ENCODE peak calls at places on chromosomes 4 and X, in six cellular contexts. L, N, Q, E, B and W are unnamed samples.

GRCh38 chrX:27236681-27237080 is 226.5 kb downstream of the PPP4R3C start:
- DNase-seq in L (no peak), B (no peak), E (no peak), Q (no peak), N (no peak), W (no peak)

GRCh38 chr4:48635310-48635709 is 144.8 kb downstream of the FRYL start:
- DNase-seq in Q (no peak), E (no peak), B (peak), L (no peak), N (no peak), W (no peak)

GRCh38 chr4:1207157-1207470 is 34.7 kb upstream of the SPON2 start:
- DNase-seq in B (no peak), E (no peak), Q (no peak), N (no peak), L (no peak), W (no peak)

GRCh38 chrX:153778151-153778551 is 2.7 kb upstream of the SRPK3 start:
- DNase-seq in E (no peak), L (no peak), Q (no peak), B (no peak), N (no peak), W (no peak)

GRCh38 chr4:1053080-1053661 is 41.7 kb downstream of the FGFRL1 start:
- DNase-seq in Q (no peak), E (peak), B (peak), L (peak), N (peak), W (no peak)

GRCh38 chrX:1911401-1912131 is 296.7 kb downstream of the ASMT start:
- DNase-seq in N (no peak), B (no peak), Q (no peak), E (no peak), L (no peak), W (no peak)

GRCh38 chrX:47366051-47366722 is 4.2 kb upstream of the ZNF157 start:
- DNase-seq in B (peak), E (peak), L (peak), N (peak), Q (peak), W (peak)

GRCh38 chrX:15404712-15405111 is 20.5 kb upstream of the VEGFD start:
- DNase-seq in B (peak), L (peak), N (peak), E (no peak), Q (no peak), W (no peak)

GRCh38 chrX:1591863-1592127 is 391 bp downstream of the AKAP17A start:
- DNase-seq in B (no peak), E (no peak), Q (no peak), N (no peak), L (no peak), W (no peak)

GRCh38 chr4:108398836-108399235 is 221.5 kb upstream of the RPL34 start:
- DNase-seq in E (no peak), L (no peak), Q (no peak), B (no peak), N (no peak), W (no peak)

GRCh38 chrX:67587946-67588624 is 44.3 kb downstream of the AR start:
- DNase-seq in Q (no peak), B (peak), L (peak), N (no peak), E (no peak), W (no peak)

GRCh38 chrX:17750436-17750835 is 13.1 kb downstream of the SCML1 start:
- DNase-seq in Q (no peak), N (no peak), B (no peak), E (no peak), L (no peak), W (no peak)

GRCh38 chr4:156523991-156524390 is 447.6 kb downstream of the PDGFC start:
- DNase-seq in Q (no peak), N (no peak), L (no peak), E (no peak), B (no peak), W (no peak)

GRCh38 chr4:10072420-10073017 is 44.1 kb downstream of the WDR1 start:
- DNase-seq in B (no peak), N (no peak), E (no peak), Q (no peak), L (no peak), W (no peak)

GRCh38 chr4:41734366-41734765 is 14.2 kb downstream of the PHOX2B start:
- DNase-seq in B (no peak), L (no peak), E (no peak), N (no peak), Q (no peak), W (no peak)

GRCh38 chr4:20760053-20760452 is 59.8 kb downstream of the PACRGL start:
- DNase-seq in N (no peak), B (no peak), E (no peak), L (peak), Q (no peak), W (no peak)

GRCh38 chr4:181952478-181952877 is 290.7 kb upstream of the TENM3 start:
- DNase-seq in E (no peak), L (peak), N (peak), Q (peak), B (peak), W (no peak)

GRCh38 chr4:61428950-61429349 is 228.8 kb downstream of the ADGRL3 start:
- DNase-seq in E (no peak), B (no peak), L (no peak), N (no peak), Q (no peak), W (no peak)

GRCh38 chrX:20252392-20253231 is 14.1 kb downstream of the RPS6KA3 start:
- DNase-seq in N (peak), E (peak), B (peak), L (peak), Q (peak), W (no peak)

GRCh38 chr4:39732728-39733127 is 34.8 kb downstream of the UBE2K start:
- DNase-seq in N (no peak), Q (peak), L (peak), E (no peak), B (peak), W (no peak)

GRCh38 chr4:70627620-70628019 is 924 bp upstream of the ENAM start:
- DNase-seq in Q (no peak), B (peak), E (no peak), L (no peak), N (no peak), W (no peak)

GRCh38 chr4:18075823-18076433 is 54.4 kb upstream of the LCORL start:
- DNase-seq in E (peak), Q (no peak), L (peak), N (peak), B (no peak), W (no peak)

GRCh38 chr4:150533673-150534072 is 48.3 kb upstream of the MAB21L2 start:
- DNase-seq in L (no peak), N (no peak), B (no peak), Q (no peak), E (no peak), W (no peak)

GRCh38 chr4:4415806-4416805 is 29.2 kb downstream of the NSG1 start:
- DNase-seq in L (no peak), Q (no peak), B (no peak), N (no peak), E (peak), W (no peak)

GRCh38 chrX:154600962-154601374 is 16.0 kb downstream of the CTAG1A start:
- DNase-seq in N (no peak), L (no peak), E (no peak), B (no peak), Q (peak), W (no peak)

GRCh38 chr4:105838082-105838481 is 57.2 kb upstream of the NPNT start:
- DNase-seq in N (no peak), E (no peak), B (no peak), L (no peak), Q (no peak), W (no peak)

GRCh38 chrX:72080800-72081199 is 50.9 kb downstream of the RTL5 start:
- DNase-seq in L (no peak), Q (no peak), N (no peak), B (no peak), E (no peak), W (no peak)

GRCh38 chrX:74382613-74383012 is 38.7 kb upstream of the SLC16A2 start:
- DNase-seq in N (peak), B (peak), Q (peak), E (peak), L (peak), W (peak)

GRCh38 chrX:134821370-134821769 is 163.1 kb upstream of the PLAC1 start:
- DNase-seq in B (peak), N (no peak), L (peak), Q (peak), E (no peak), W (no peak)

GRCh38 chr4:84967292-84967651 is 782 bp upstream of the WDFY3 start:
- DNase-seq in Q (no peak), L (peak), B (peak), N (peak), E (no peak), W (no peak)

DNA sequence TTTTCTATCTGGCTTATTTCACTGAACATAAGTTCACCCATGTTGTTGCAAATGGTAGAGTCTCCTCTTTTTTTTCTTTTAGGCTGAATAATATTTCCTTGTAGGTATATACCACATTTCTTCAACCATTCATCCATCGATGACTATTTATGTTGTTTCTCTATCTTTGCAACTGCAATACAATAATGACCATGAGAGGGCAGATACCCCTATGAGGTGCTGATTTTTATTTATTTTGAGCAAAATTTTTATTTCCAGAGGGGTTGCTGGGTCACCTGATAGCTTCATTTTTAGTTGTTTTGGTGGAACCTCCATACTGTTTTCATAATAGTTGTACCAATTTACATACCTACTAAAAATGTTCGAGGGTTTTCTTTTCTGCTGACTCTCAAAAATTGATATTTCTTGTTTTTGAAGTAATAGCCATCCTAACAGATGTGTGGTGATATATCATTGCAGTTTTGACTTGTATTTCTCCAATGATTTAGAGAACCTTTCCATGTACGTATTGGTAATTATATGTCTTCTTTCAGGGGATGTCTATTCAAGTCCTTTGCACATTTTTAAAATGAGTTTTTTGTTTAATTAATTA is 1697.0 kb downstream of the PCDH7 start:
- DNase-seq in Q (no peak), N (no peak), L (peak), E (no peak), B (no peak), W (no peak)
- TF ChIP-seq CTCF in Q (peak), N (no peak), L (peak), E (no peak), B (peak), W (no peak)

GRCh38 chrX:7828594-7828993 is 14.4 kb upstream of the VCX start:
- DNase-seq in B (no peak), N (peak), E (no peak), Q (no peak), L (no peak), W (no peak)
- TF ChIP-seq CTCF in B (no peak), N (no peak), E (peak), Q (no peak), L (no peak), W (peak)

GRCh38 chr4:54217642-54218486 is 11.2 kb upstream of the PDGFRA start:
- DNase-seq in N (peak), L (peak), B (peak), E (peak), Q (peak), W (peak)
- TF ChIP-seq CTCF in N (peak), L (peak), B (peak), E (peak), Q (peak), W (peak)

GRCh38 chr4:163930086-163930485 is 435.6 kb downstream of the TMA16 start:
- DNase-seq in L (no peak), N (no peak), Q (no peak), E (no peak), B (no peak), W (no peak)
- TF ChIP-seq CTCF in L (no peak), N (no peak), Q (no peak), E (no peak), B (no peak), W (no peak)

GRCh38 chr4:169089004-169089403 is 78.9 kb upstream of the CBR4 start:
- DNase-seq in Q (no peak), L (no peak), B (no peak), N (no peak), E (no peak), W (no peak)
- TF ChIP-seq CTCF in Q (no peak), L (no peak), B (no peak), N (no peak), E (no peak), W (no peak)

GRCh38 chr4:89928867-89929266 is 34.2 kb downstream of the MMRN1 start:
- DNase-seq in L (no peak), E (no peak), B (no peak), Q (no peak), N (no peak), W (no peak)

DNA sequence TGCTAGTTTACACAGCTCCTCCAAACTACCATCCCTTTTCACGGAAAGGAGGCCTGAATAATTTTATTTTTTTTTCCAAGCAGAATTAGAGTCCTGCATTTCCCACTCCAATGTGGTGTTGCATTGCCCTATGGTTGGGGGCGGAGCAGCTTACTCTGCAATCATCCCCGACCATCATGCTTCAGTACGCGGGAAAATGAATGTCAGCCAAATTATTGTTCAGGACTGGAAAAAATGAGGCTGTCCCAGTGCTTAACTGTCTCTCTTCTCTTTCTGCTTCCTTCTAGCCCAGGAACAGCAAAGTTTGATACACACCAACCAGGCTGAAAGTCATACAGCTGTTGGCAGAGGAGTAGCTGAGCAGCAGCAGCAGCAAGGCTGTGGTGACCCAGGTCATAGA is 28.2 kb downstream of the MMRN1 start:
- DNase-seq in Q (no peak), E (no peak), B (no peak), N (no peak), L (no peak), W (no peak)
- TF ChIP-seq CTCF in Q (no peak), E (no peak), B (no peak), N (no peak), L (no peak), W (no peak)

GRCh38 chrX:51047950-51048349 is 137.4 kb downstream of the BMP15 start:
- DNase-seq in L (no peak), B (no peak), Q (no peak), E (no peak), N (no peak), W (no peak)
- TF ChIP-seq CTCF in L (no peak), B (no peak), Q (no peak), E (no peak), N (no peak), W (no peak)

GRCh38 chr4:73864365-73864764 is 4.8 kb upstream of the CXCL1 start:
- DNase-seq in Q (no peak), E (no peak), L (no peak), B (no peak), N (peak), W (peak)
- TF ChIP-seq CTCF in Q (peak), E (peak), L (peak), B (no peak), N (no peak), W (peak)